ENCODE peak calls at places on chromosomes 1 and 21, in four cellular contexts. O is HepG2, X is HEK293T, W is GM12878. J is an unnamed sample.

GRCh38 chr1:230306158-230306557 is 120.0 kb downstream of the PGBD5 start:
- DNase-seq in O (no peak), X (no peak), W (no peak), J (no peak)

GRCh38 chr1:58983159-58983558 is 199.3 kb upstream of the JUN start:
- DNase-seq in O (no peak), X (no peak), W (no peak), J (no peak)

GRCh38 chr1:217189362-217189761 is 441.5 kb downstream of the GPATCH2 start:
- DNase-seq in O (no peak), X (no peak), W (no peak), J (no peak)

GRCh38 chr1:52665173-52666020 is 32.4 kb downstream of the SHISAL2A start:
- DNase-seq in O (no peak), X (no peak), W (no peak), J (no peak)

GRCh38 chr1:224300346-224300745 is 29.6 kb downstream of the NVL start:
- DNase-seq in O (no peak), X (no peak), W (no peak), J (no peak)

GRCh38 chr1:204569478-204569877 is 53.3 kb downstream of the MDM4 start:
- DNase-seq in O (no peak), X (no peak), W (no peak), J (no peak)

GRCh38 chr1:225653463-225654276 is 747 bp upstream of the ENAH start:
- DNase-seq in O (peak), X (peak), W (no peak), J (no peak)

GRCh38 chr1:12629521-12629956 is 11.5 kb upstream of the DHRS3 start:
- DNase-seq in O (no peak), X (no peak), W (no peak), J (no peak)

GRCh38 chr1:94608142-94608851 is 66.7 kb upstream of the F3 start:
- DNase-seq in O (peak), X (no peak), W (no peak), J (no peak)

GRCh38 chr1:41482906-41483895 is 1.3 kb downstream of the EDN2 start:
- DNase-seq in O (no peak), X (no peak), W (no peak), J (no peak)

GRCh38 chr1:152495066-152495675 is 15.4 kb upstream of the LCE5A start:
- DNase-seq in O (peak), X (peak), W (no peak), J (peak)

GRCh38 chr1:167503626-167504458 is 14.5 kb downstream of the CD247 start:
- DNase-seq in O (no peak), X (no peak), W (no peak), J (no peak)

GRCh38 chr1:3732747-3733602 is 19.3 kb upstream of the CCDC27 start:
- DNase-seq in O (no peak), X (no peak), W (no peak), J (no peak)

GRCh38 chr1:221444346-221444745 is 297.5 kb downstream of the DUSP10 start:
- DNase-seq in O (no peak), X (no peak), W (no peak), J (no peak)

GRCh38 chr1:32014199-32014936 is 700 bp downstream of the KHDRBS1 start:
- DNase-seq in O (no peak), X (peak), W (no peak), J (peak)

GRCh38 chr1:109923946-109924275 is 13.3 kb downstream of the CSF1 start:
- DNase-seq in O (no peak), X (no peak), W (no peak), J (no peak)

GRCh38 chr1:192807968-192808587 is 761 bp upstream of the RGS2 start:
- DNase-seq in O (no peak), X (peak), W (no peak), J (no peak)

GRCh38 chr1:85386068-85386722 is 78.8 kb downstream of the DDAH1 start:
- DNase-seq in O (peak), X (no peak), W (no peak), J (no peak)

GRCh38 chr1:69976896-69977295 is 228.5 kb downstream of the LRRC40 start:
- DNase-seq in O (no peak), X (no peak), W (no peak), J (peak)

GRCh38 chr1:18723206-18723605 is 92.6 kb downstream of the PAX7 start:
- DNase-seq in O (no peak), X (no peak), W (no peak), J (no peak)

GRCh38 chr1:51663105-51663504 is 46.2 kb downstream of the OSBPL9 start:
- DNase-seq in O (no peak), X (no peak), W (no peak), J (no peak)
- TF ChIP-seq TARDBP in O (no peak), X (no peak), W (no peak), J (no peak)

GRCh38 chr1:65792671-65793358 is at the start of gene PDE4B:
- DNase-seq in O (no peak), X (peak), W (no peak), J (no peak)

GRCh38 chr1:65793359-65793732 is 651 bp downstream of the PDE4B start:
- DNase-seq in O (no peak), X (no peak), W (no peak), J (no peak)

GRCh38 chr1:65795311-65795710 is 2.6 kb downstream of the PDE4B start:
- DNase-seq in O (no peak), X (no peak), W (no peak), J (no peak)

GRCh38 chr1:65791396-65791795 is 1.3 kb upstream of the PDE4B start:
- DNase-seq in O (no peak), X (no peak), W (no peak), J (no peak)

DNA sequence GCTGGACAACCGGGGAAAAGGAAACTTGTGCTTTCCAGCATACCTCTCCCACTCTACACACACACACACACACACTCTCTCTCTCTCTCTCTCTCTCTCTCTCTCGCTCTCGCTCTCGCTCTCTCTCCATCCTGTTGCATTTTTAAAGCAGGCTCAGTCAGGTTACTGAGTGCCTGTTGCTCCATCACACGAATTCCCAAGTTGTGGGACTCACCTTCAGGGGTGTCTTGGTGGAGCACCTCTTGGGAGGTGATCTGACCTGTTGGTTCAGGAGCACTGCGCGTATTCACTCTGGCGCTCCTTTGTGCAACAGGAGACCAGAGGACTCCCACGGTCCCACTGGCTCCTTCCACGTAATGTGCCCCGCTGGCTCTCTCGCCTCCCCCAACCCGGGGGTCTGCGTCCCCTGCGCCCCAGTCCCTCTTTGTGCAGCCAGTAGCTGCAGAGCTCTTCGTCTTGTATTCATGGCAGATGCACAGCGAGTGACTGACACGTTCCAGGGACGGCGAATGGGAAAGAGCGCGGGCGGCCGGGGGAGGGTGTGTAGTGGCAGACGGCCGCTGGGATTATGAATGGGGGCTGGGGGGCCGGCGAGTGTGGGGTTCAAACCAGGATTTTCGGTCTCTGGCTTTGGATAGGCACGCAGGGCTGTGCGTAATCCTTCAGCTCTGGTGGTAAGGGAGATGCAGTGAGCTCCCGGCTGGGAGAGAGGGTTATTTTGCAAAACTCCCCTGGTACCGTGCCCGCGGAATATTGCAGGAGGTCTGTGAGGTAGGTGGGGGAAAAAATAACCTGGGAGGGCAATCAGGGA is 630 bp upstream of the PDE4B start:
- DNase-seq in O (no peak), X (peak), W (no peak), J (no peak)
- TF ChIP-seq TARDBP in O (no peak), X (no peak), W (no peak), J (no peak)

GRCh38 chr1:155185783-155186265 is 12.2 kb downstream of the TRIM46 start:
- DNase-seq in O (no peak), X (no peak), W (no peak), J (no peak)
- TF ChIP-seq TARDBP in O (no peak), X (no peak), W (no peak), J (no peak)

GRCh38 chr21:38322551-38322950 is 65.8 kb downstream of the KCNJ15 start:
- DNase-seq in O (no peak), X (no peak), W (no peak), J (no peak)

GRCh38 chr21:38323721-38324591 is 67.2 kb downstream of the KCNJ15 start:
- DNase-seq in O (no peak), X (no peak), W (no peak), J (no peak)

GRCh38 chr21:38321568-38321967 is 64.8 kb downstream of the KCNJ15 start:
- DNase-seq in O (no peak), X (no peak), W (no peak), J (no peak)

GRCh38 chr21:38315155-38315554 is 58.4 kb downstream of the KCNJ15 start:
- DNase-seq in O (no peak), X (no peak), W (no peak), J (no peak)

DNA sequence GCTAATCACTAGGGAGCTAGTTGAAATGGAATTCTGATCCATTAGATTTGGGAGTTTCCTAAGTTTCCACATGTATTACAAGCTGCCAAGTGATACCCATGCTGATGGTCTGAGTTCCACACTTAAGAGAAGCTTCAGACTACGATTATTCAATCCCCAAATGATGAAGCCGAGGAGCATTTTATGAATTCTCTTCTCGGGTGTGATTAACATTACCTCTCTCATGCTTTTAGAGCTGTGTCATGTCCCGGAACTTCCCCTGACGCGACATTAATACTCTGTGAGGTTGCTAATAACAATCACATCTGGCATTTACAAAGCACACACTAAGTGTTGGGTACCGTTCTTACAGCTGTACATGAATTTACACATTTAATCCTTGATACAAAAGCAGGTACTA is 63.0 kb downstream of the KCNJ15 start:
- DNase-seq in O (no peak), X (no peak), W (no peak), J (no peak)
- TF ChIP-seq TARDBP in O (no peak), X (no peak), W (no peak), J (no peak)

GRCh38 chr1:92886886-92887419 is 55.1 kb downstream of the RPL5 start:
- DNase-seq in O (peak), X (no peak), W (no peak), J (no peak)
- TF ChIP-seq TARDBP in O (peak), X (no peak), W (no peak), J (no peak)

GRCh38 chr1:5164155-5164554 is 509.7 kb downstream of the AJAP1 start:
- DNase-seq in O (no peak), X (no peak), W (no peak), J (no peak)
- TF ChIP-seq TARDBP in O (no peak), X (no peak), W (no peak), J (no peak)

GRCh38 chr21:35420658-35421057 is 371.6 kb upstream of the RUNX1 start:
- DNase-seq in O (no peak), X (no peak), W (no peak), J (no peak)

GRCh38 chr21:35424122-35424521 is 375.0 kb upstream of the RUNX1 start:
- DNase-seq in O (no peak), X (no peak), W (no peak), J (no peak)

GRCh38 chr21:35426484-35426883 is 377.4 kb upstream of the RUNX1 start:
- DNase-seq in O (no peak), X (no peak), W (no peak), J (no peak)

GRCh38 chr21:35422011-35422410 is 372.9 kb upstream of the RUNX1 start:
- DNase-seq in O (no peak), X (no peak), W (no peak), J (no peak)

DNA sequence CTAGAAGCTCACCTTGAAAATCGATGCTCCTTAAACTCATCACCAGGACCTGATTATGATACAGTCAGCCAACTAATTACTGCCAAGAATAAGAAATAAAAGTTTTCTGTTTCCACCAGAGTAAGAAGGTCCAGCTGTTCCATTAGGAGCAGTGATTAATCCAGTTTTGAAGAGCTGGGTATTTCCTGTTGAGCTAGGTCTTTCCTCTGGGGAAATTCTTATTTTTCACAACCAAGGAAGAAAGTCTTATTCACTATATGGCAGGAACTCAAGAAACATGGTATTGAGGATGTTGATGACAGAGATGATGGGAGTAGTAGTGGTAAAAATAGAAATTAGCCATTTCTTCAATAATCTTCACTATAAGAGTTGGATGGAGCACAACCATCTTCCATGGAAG is 374.6 kb upstream of the RUNX1 start:
- DNase-seq in O (no peak), X (no peak), W (no peak), J (no peak)
- TF ChIP-seq TARDBP in O (no peak), X (no peak), W (no peak), J (no peak)